ENCODE peak calls at places on chromosomes 3 and 15, in four cellular contexts. I is caudate nucleus, H is EH, J is pons. C is an unnamed sample.

GRCh38 chr3:42755681-42756578 is 17.1 kb downstream of the CCDC13 start:
- DNase-seq in I (no peak), H (peak; percentile 40), J (peak; percentile 73), C (no peak)

GRCh38 chr3:190912736-190913135 is 50.2 kb upstream of the GMNC start:
- DNase-seq in I (no peak), H (peak; percentile 0), J (no peak), C (no peak)

GRCh38 chr15:40412095-40412759 is 6.6 kb downstream of the IVD start:
- DNase-seq in I (no peak), H (no peak), J (no peak), C (no peak)

GRCh38 chr3:23750573-23751484 is 54.9 kb upstream of the UBE2E1 start:
- DNase-seq in I (no peak), H (no peak), J (no peak), C (no peak)

GRCh38 chr15:92869263-92869940 is 30.7 kb upstream of the CHD2 start:
- DNase-seq in I (no peak), H (peak; percentile 85), J (no peak), C (no peak)

GRCh38 chr15:77608774-77609173 is 23.9 kb downstream of the LINGO1 start:
- DNase-seq in I (no peak), H (no peak), J (no peak), C (no peak)

GRCh38 chr3:31377045-31377642 is 155.6 kb upstream of the STT3B start:
- DNase-seq in I (no peak), H (peak; percentile 64), J (no peak), C (no peak)

GRCh38 chr3:61802772-61803171 is 241.4 kb downstream of the PTPRG start:
- DNase-seq in I (no peak), H (peak; percentile 27), J (no peak), C (peak; percentile 83)

GRCh38 chr15:41658689-41659088 is 1.5 kb upstream of the MGA start:
- DNase-seq in I (no peak), H (no peak), J (no peak), C (no peak)